ENCODE peak calls at places on chromosomes 2 and 18, in six cellular contexts. One of them, this sample, is unnamed.

GRCh38 chr2:143209570-143210445 is 80.6 kb downstream of the ARHGAP15 start:
- DNase-seq in AG04449: no peak
- DNase-seq in H7: no peak
- DNase-seq in hypothalamus: no peak
- DNase-seq in choroid plexus epithelial cell: peak; percentile 5
- DNase-seq in ACHN: no peak
- DNase-seq in this sample: no peak

GRCh38 chr18:68221116-68221724 is 493.7 kb downstream of the TMX3 start:
- DNase-seq in AG04449: no peak
- DNase-seq in H7: peak; percentile 3
- DNase-seq in hypothalamus: no peak
- DNase-seq in choroid plexus epithelial cell: peak; percentile 24
- DNase-seq in ACHN: no peak
- DNase-seq in this sample: no peak

GRCh38 chr2:122323927-122324326 is 568.5 kb downstream of the TSN start:
- DNase-seq in AG04449: no peak
- DNase-seq in H7: no peak
- DNase-seq in hypothalamus: no peak
- DNase-seq in choroid plexus epithelial cell: no peak
- DNase-seq in ACHN: no peak
- DNase-seq in this sample: no peak

GRCh38 chr2:31386648-31387047 is 27.9 kb downstream of the XDH start:
- DNase-seq in AG04449: no peak
- DNase-seq in H7: peak; percentile 76
- DNase-seq in hypothalamus: no peak
- DNase-seq in choroid plexus epithelial cell: no peak
- DNase-seq in ACHN: peak; percentile 48
- DNase-seq in this sample: no peak

GRCh38 chr2:72893594-72894319 is 6.5 kb downstream of the SPR start:
- DNase-seq in AG04449: no peak
- DNase-seq in H7: peak; percentile 87
- DNase-seq in hypothalamus: no peak
- DNase-seq in choroid plexus epithelial cell: peak; percentile 85
- DNase-seq in ACHN: peak; percentile 76
- DNase-seq in this sample: no peak

GRCh38 chr2:190759749-190760213 is 110.9 kb downstream of the NAB1 start:
- DNase-seq in AG04449: peak; percentile 36
- DNase-seq in H7: no peak
- DNase-seq in hypothalamus: no peak
- DNase-seq in choroid plexus epithelial cell: peak; percentile 83
- DNase-seq in ACHN: peak; percentile 58
- DNase-seq in this sample: no peak

GRCh38 chr2:113407446-113408099 is 29.9 kb upstream of the ZNG1B start:
- DNase-seq in AG04449: no peak
- DNase-seq in H7: no peak
- DNase-seq in hypothalamus: no peak
- DNase-seq in choroid plexus epithelial cell: peak; percentile 43
- DNase-seq in ACHN: peak; percentile 45
- DNase-seq in this sample: no peak

GRCh38 chr2:166803314-166803986 is 84.8 kb upstream of the XIRP2 start:
- DNase-seq in AG04449: no peak
- DNase-seq in H7: no peak
- DNase-seq in hypothalamus: no peak
- DNase-seq in choroid plexus epithelial cell: peak; percentile 30
- DNase-seq in ACHN: no peak
- DNase-seq in this sample: no peak

GRCh38 chr2:192194065-192194865 is 468 bp downstream of the TMEFF2 start:
- DNase-seq in AG04449: no peak
- DNase-seq in H7: peak; percentile 21
- DNase-seq in hypothalamus: no peak
- DNase-seq in choroid plexus epithelial cell: peak; percentile 31
- DNase-seq in ACHN: peak; percentile 4
- DNase-seq in this sample: no peak

GRCh38 chr2:63544017-63544627 is 44.2 kb downstream of the WDPCP start:
- DNase-seq in AG04449: no peak
- DNase-seq in H7: no peak
- DNase-seq in hypothalamus: no peak
- DNase-seq in choroid plexus epithelial cell: peak; percentile 34
- DNase-seq in ACHN: peak; percentile 45
- DNase-seq in this sample: no peak

GRCh38 chr2:138689705-138690104 is 90.5 kb downstream of the NXPH2 start:
- DNase-seq in AG04449: no peak
- DNase-seq in H7: no peak
- DNase-seq in hypothalamus: no peak
- DNase-seq in choroid plexus epithelial cell: no peak
- DNase-seq in ACHN: no peak
- DNase-seq in this sample: no peak

GRCh38 chr2:43083710-43084698 is 142.4 kb downstream of the ZFP36L2 start:
- DNase-seq in AG04449: no peak
- DNase-seq in H7: peak; percentile 63
- DNase-seq in hypothalamus: no peak
- DNase-seq in choroid plexus epithelial cell: no peak
- DNase-seq in ACHN: no peak
- DNase-seq in this sample: peak; percentile 79

GRCh38 chr18:37277753-37278152 is 287.8 kb downstream of the CELF4 start:
- DNase-seq in AG04449: no peak
- DNase-seq in H7: no peak
- DNase-seq in hypothalamus: no peak
- DNase-seq in choroid plexus epithelial cell: no peak
- DNase-seq in ACHN: no peak
- DNase-seq in this sample: no peak

GRCh38 chr2:38184964-38185603 is 109.1 kb upstream of the CYP1B1 start:
- DNase-seq in AG04449: no peak
- DNase-seq in H7: no peak
- DNase-seq in hypothalamus: no peak
- DNase-seq in choroid plexus epithelial cell: no peak
- DNase-seq in ACHN: no peak
- DNase-seq in this sample: no peak

GRCh38 chr2:69272803-69273471 is 114.1 kb downstream of the GFPT1 start:
- DNase-seq in AG04449: no peak
- DNase-seq in H7: peak; percentile 23
- DNase-seq in hypothalamus: no peak
- DNase-seq in choroid plexus epithelial cell: peak; percentile 90
- DNase-seq in ACHN: no peak
- DNase-seq in this sample: no peak

GRCh38 chr2:103960126-103960508 is 893.8 kb upstream of the POU3F3 start:
- DNase-seq in AG04449: no peak
- DNase-seq in H7: no peak
- DNase-seq in hypothalamus: no peak
- DNase-seq in choroid plexus epithelial cell: no peak
- DNase-seq in ACHN: no peak
- DNase-seq in this sample: no peak

This sample was measured in breast epithelium.